ENCODE peak calls at places on chromosome 11, in six cellular contexts. C is NCI-H510A, H is cardiac fibroblast, S is spleen, W is neuronal stem cell, D is activated T-cell treated with anti-CD3 and anti-CD28 coated beads for 1 hour. J is an unnamed sample.

GRCh38 chr11:123284454-123284853 is 89.4 kb upstream of the CLMP start:
- DNase-seq in C (no peak), H (no peak), S (no peak), W (no peak), D (no peak), J (no peak)

GRCh38 chr11:27173545-27173944 is 132.9 kb downstream of the BBOX1 start:
- DNase-seq in C (no peak), H (no peak), S (no peak), W (no peak), D (no peak), J (no peak)

GRCh38 chr11:57480409-57481137 is 20.2 kb downstream of the RTN4RL2 start:
- DNase-seq in C (peak; percentile 46), H (peak; percentile 65), S (peak; percentile 85), W (no peak), D (peak; percentile 52), J (no peak)

GRCh38 chr11:119094816-119095065 is 6.9 kb downstream of the DPAGT1 start:
- DNase-seq in C (no peak), H (peak; percentile 89), S (peak; percentile 96), W (peak; percentile 70), D (no peak), J (no peak)

GRCh38 chr11:117908261-117908895 is 20.8 kb downstream of the TMPRSS13 start:
- DNase-seq in C (no peak), H (no peak), S (peak; percentile 65), W (no peak), D (no peak), J (no peak)

GRCh38 chr11:41201156-41201555 is 258.3 kb downstream of the LRRC4C start:
- DNase-seq in C (no peak), H (peak; percentile 3), S (no peak), W (peak; percentile 49), D (no peak), J (no peak)

GRCh38 chr11:30775123-30775522 is 189.0 kb upstream of the MPPED2 start:
- DNase-seq in C (no peak), H (no peak), S (no peak), W (no peak), D (no peak), J (no peak)

GRCh38 chr11:61524446-61524845 is 15.9 kb downstream of the LRRC10B start:
- DNase-seq in C (no peak), H (no peak), S (no peak), W (no peak), D (no peak), J (no peak)

GRCh38 chr11:2444301-2445106 is at the start of the genes KCNQ1 and TRPM5:
- DNase-seq in C (no peak), H (no peak), S (peak; percentile 93), W (peak; percentile 48), D (peak; percentile 75), J (no peak)

GRCh38 chr11:17162376-17162775 is 45.4 kb downstream of the PIK3C2A start:
- DNase-seq in C (no peak), H (no peak), S (no peak), W (no peak), D (no peak), J (no peak)

GRCh38 chr11:117766576-117766975 is 30.4 kb downstream of the DSCAML1 start:
- DNase-seq in C (no peak), H (no peak), S (no peak), W (no peak), D (no peak), J (no peak)

GRCh38 chr11:65808744-65809341 is 22.0 kb downstream of the OVOL1 start:
- DNase-seq in C (no peak), H (no peak), S (no peak), W (no peak), D (no peak), J (no peak)

GRCh38 chr11:67349927-67350465 is 3.4 kb downstream of the POLD4 start:
- DNase-seq in C (no peak), H (no peak), S (no peak), W (no peak), D (no peak), J (no peak)

GRCh38 chr11:120516461-120517389 is 5.2 kb downstream of the GRIK4 start:
- DNase-seq in C (no peak), H (no peak), S (peak; percentile 71), W (no peak), D (no peak), J (no peak)

GRCh38 chr11:22976146-22976545 is 115.9 kb upstream of the CCDC179 start:
- DNase-seq in C (no peak), H (peak; percentile 47), S (no peak), W (no peak), D (no peak), J (no peak)

J was measured in NCI-H2107.